ENCODE peak calls at places on chromosome 5, in ten cellular contexts. R is IMR-90; D is stimulated activated naive CD8-positive, alpha-beta T cell treated with anti-CD3 and anti-CD28 coated beads, Interleukin-15, amount 100 ng/mL, for 72 hours; S is neuronal stem cell; U is T-helper 9 cell; F is stimulated activated CD8-positive, alpha-beta memory T cell treated with anti-CD3 and anti-CD28 coated beads, Interleukin-4, amount 100 ng/mL, for 24 hours; W is activated CD4-positive, alpha-beta memory T cell treated with anti-CD3 and anti-CD28 coated beads, Interleukin-2, amount 10 ng/mL, durations not matched to agents 7 days and 5 days; N is substantia nigra; V is NCI-H1694 treated with DMSO at 0.1 percent for 48 hours; K is lower leg skin. T is an unnamed sample.

GRCh38 chr5:1111727-1112289 is at the start of gene SLC12A7:
- DNase-seq in R (no peak), D (peak), S (peak), U (peak), F (peak), W (peak), N (no peak), V (no peak), K (no peak), T (peak)

GRCh38 chr5:96381526-96381925 is 51.5 kb downstream of the PCSK1 start:
- DNase-seq in R (no peak), D (no peak), S (no peak), U (no peak), F (no peak), W (no peak), N (no peak), V (peak), K (no peak), T (no peak)

GRCh38 chr5:120568716-120569115 is 104.6 kb downstream of the PRR16 start:
- DNase-seq in R (peak), D (no peak), S (no peak), U (no peak), F (no peak), W (no peak), N (no peak), V (no peak), K (no peak), T (no peak)

GRCh38 chr5:14525397-14525796 is 56.2 kb upstream of the OTULINL start:
- DNase-seq in R (no peak), D (no peak), S (no peak), U (no peak), F (no peak), W (no peak), N (no peak), V (no peak), K (peak), T (no peak)

GRCh38 chr5:79181419-79182022 is 54.4 kb upstream of the JMY start:
- DNase-seq in R (no peak), D (no peak), S (no peak), U (no peak), F (no peak), W (no peak), N (no peak), V (no peak), K (no peak), T (no peak)

GRCh38 chr5:151498395-151499155 is 51.2 kb downstream of the SLC36A1 start:
- DNase-seq in R (no peak), D (no peak), S (no peak), U (no peak), F (no peak), W (no peak), N (no peak), V (no peak), K (no peak), T (no peak)

GRCh38 chr5:53479656-53480473 is 564 bp upstream of the FST start:
- DNase-seq in R (peak), D (peak), S (peak), U (no peak), F (no peak), W (peak), N (no peak), V (no peak), K (peak), T (no peak)

GRCh38 chr5:88722546-88722945 is 160.4 kb downstream of the MEF2C start:
- DNase-seq in R (no peak), D (no peak), S (no peak), U (no peak), F (no peak), W (no peak), N (no peak), V (no peak), K (no peak), T (no peak)

GRCh38 chr5:112388739-112389138 is 30.3 kb downstream of the EPB41L4A start:
- DNase-seq in R (no peak), D (no peak), S (no peak), U (no peak), F (no peak), W (no peak), N (no peak), V (peak), K (no peak), T (no peak)